ENCODE peak calls at places on chromosomes 12 and 14, in five cellular contexts. J is stomach, L is A549, G is breast epithelium, Q is esophagus muscularis mucosa. M is an unnamed sample.

GRCh38 chr12:27015730-27016076 is 1.5 kb upstream of the TM7SF3 start:
- DNase-seq in L (peak; percentile 18), G (no peak), J (no peak), Q (no peak), M (peak; percentile 72)

GRCh38 chr14:71355324-71356201 is 448.3 kb downstream of the PCNX1 start:
- DNase-seq in G (no peak), L (no peak), Q (no peak), J (peak; percentile 53), M (peak; percentile 76)

GRCh38 chr14:99604766-99605298 is 825 bp upstream of the CCDC85C start:
- DNase-seq in L (peak; percentile 56), G (no peak), Q (no peak), J (no peak), M (no peak)

GRCh38 chr12:5014269-5014668 is 29.4 kb upstream of the KCNA5 start:
- DNase-seq in G (no peak), L (no peak), J (no peak), Q (no peak), M (no peak)

GRCh38 chr14:104448321-104448720 is 131.2 kb upstream of the C14orf180 start:
- DNase-seq in L (no peak), J (no peak), G (no peak), Q (no peak), M (no peak)

GRCh38 chr12:120158351-120158750 is 36.2 kb downstream of the GCN1 start:
- DNase-seq in G (no peak), J (no peak), Q (no peak), L (no peak), M (no peak)

GRCh38 chr12:2083008-2083407 is 30.2 kb downstream of the CACNA1C start:
- DNase-seq in J (no peak), L (no peak), G (no peak), Q (no peak), M (no peak)

GRCh38 chr14:77051101-77051500 is 22.6 kb upstream of the IRF2BPL start:
- DNase-seq in J (peak; percentile 60), G (no peak), L (no peak), Q (no peak), M (no peak)

GRCh38 chr14:105311838-105312237 is 2.7 kb upstream of the PACS2 start:
- DNase-seq in J (no peak), L (no peak), G (no peak), Q (no peak), M (no peak)

GRCh38 chr12:52139579-52140062 is 52.2 kb downstream of the KRT80 start:
- DNase-seq in G (no peak), J (peak; percentile 70), L (peak; percentile 90), Q (no peak), M (no peak)

GRCh38 chr14:89270439-89271227 is 146.4 kb downstream of the FOXN3 start:
- DNase-seq in L (no peak), G (no peak), Q (no peak), J (peak; percentile 43), M (no peak)

GRCh38 chr12:96828169-96828789 is 78.8 kb upstream of the NEDD1 start:
- DNase-seq in G (no peak), J (no peak), L (no peak), Q (no peak), M (peak; percentile 2)

GRCh38 chr12:49370539-49370938 is 3.3 kb downstream of the SPATS2 start:
- DNase-seq in J (no peak), Q (no peak), G (no peak), L (no peak), M (no peak)

GRCh38 chr12:96237465-96238077 is 43.4 kb downstream of the ELK3 start:
- DNase-seq in Q (peak; percentile 96), L (no peak), J (peak; percentile 44), G (no peak), M (no peak)

GRCh38 chr12:7403466-7403865 is 40.5 kb downstream of the CD163L1 start:
- DNase-seq in G (no peak), L (no peak), J (no peak), Q (no peak), M (no peak)

GRCh38 chr14:81533536-81534343 is at the start of gene SEL1L:
- DNase-seq in G (peak; percentile 100), L (peak; percentile 97), Q (peak; percentile 100), J (peak; percentile 99), M (peak; percentile 99)
- TF ChIP-seq POLR2A in G (peak; percentile 65), L (peak; percentile 86), Q (peak; percentile 67), J (peak; percentile 38), M (peak; percentile 88)

GRCh38 chr12:64931981-64932380 is 107.5 kb downstream of the TBC1D30 start:
- DNase-seq in G (no peak), L (no peak), Q (no peak), J (no peak), M (no peak)

GRCh38 chr12:64938179-64938578 is 113.7 kb downstream of the TBC1D30 start:
- DNase-seq in Q (no peak), G (no peak), J (no peak), L (no peak), M (no peak)

DNA sequence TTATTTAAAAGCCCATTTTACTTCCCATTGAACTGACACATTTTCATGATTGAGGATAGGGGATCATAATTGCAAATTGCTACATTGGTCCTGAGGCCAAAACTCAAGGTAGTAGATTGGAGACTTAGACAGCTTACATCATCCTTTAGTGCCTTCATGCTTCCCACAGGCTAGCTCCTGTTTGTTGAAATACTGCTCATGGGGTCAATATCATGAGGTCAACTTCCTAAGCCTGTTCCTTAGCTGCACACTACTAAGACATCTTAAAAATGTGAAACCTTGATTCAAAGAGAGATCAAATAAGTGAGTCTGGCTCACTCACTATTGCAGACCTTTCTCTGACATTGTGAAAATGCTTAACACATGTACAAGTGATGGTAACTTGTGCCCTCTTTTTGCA is 113.0 kb downstream of the TBC1D30 start:
- DNase-seq in L (no peak), G (no peak), J (no peak), Q (no peak), M (no peak)
- TF ChIP-seq POLR2A in L (no peak), G (no peak), J (no peak), Q (no peak), M (no peak)

GRCh38 chr14:24141030-24141880 is at the start of gene EMC9:
- DNase-seq in J (peak; percentile 100), L (peak; percentile 99), G (peak; percentile 100), Q (peak; percentile 100), M (peak; percentile 99)
- TF ChIP-seq POLR2A in J (no peak), L (peak; percentile 81), G (peak; percentile 64), Q (peak; percentile 74), M (peak; percentile 89)

DNA sequence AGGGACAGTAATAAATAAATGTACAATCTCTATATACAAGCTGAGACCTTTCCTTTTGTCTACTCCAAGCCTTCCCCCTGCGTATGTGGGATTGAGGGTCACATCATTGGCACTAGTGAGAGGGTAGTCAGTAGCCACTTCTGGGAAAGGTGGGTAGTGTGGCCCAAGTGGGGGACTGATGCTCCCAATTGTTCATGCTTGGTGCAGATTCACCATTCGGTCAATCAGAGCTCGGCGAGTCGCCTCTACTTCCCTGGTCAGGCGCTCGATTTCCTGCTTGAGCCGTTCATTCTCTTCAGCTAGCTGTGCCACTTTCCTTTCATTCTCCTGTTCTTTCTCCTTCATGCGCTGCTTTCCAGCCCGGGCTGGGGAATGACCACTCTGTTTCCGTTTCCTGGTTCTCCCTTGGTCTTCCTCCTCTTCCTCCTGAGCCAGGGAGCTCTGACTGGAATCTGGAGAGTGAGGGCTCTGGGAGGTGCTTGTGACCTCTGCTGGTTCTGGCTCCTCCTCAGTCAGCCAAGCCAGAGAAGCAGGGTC is 3.6 kb downstream of the DDIT3 start:
- DNase-seq in Q (no peak), L (no peak), J (no peak), G (no peak), M (no peak)
- TF ChIP-seq POLR2A in Q (no peak), L (no peak), J (no peak), G (no peak), M (peak; percentile 25)

GRCh38 chr12:14883663-14884062 is 2.0 kb downstream of the MGP start:
- DNase-seq in L (no peak), G (no peak), J (no peak), Q (no peak), M (no peak)

GRCh38 chr12:14880890-14881453 is 4.7 kb downstream of the MGP start:
- DNase-seq in Q (no peak), L (no peak), G (no peak), J (no peak), M (no peak)

GRCh38 chr12:14884458-14884878 is 1.2 kb downstream of the MGP start:
- DNase-seq in Q (peak; percentile 97), J (peak; percentile 84), G (peak; percentile 77), L (no peak), M (peak; percentile 82)

GRCh38 chr12:14886271-14886670 is 617 bp upstream of the MGP start:
- DNase-seq in Q (no peak), L (no peak), J (no peak), G (no peak), M (no peak)

DNA sequence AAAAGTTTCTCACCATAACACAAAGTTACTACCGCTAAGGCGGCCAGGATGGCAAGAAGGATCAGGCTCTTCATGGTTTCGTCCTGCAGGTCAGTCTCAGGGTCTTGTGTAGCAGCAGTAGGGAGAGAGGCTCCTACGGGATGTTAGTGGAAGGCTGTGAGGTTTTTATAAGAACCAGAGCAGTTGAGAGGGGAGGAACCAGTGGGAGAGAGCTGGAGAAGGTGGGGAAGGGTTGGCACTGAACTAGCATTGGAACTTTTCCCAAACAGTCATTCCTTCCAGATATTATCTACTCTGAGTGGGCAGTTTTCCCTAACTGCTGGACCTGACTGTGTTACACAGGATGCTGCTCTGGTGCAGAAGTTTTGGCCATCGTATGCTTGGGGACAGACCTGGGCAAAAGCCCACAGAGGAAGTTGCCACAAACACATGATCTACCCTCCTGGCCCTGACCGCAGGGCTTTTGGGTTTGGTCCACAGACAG is at the start of gene MGP:
- DNase-seq in G (peak; percentile 61), J (no peak), Q (peak; percentile 94), L (no peak), M (no peak)
- TF ChIP-seq POLR2A in G (peak; percentile 76), J (no peak), Q (peak; percentile 46), L (no peak), M (no peak)

M was measured in erythroblast.